ENCODE peak calls at places on chromosomes 4 and X, in five cellular contexts. One of them, this sample, is unnamed.

GRCh38 chr4:156962551-156962974 is 9.0 kb downstream of the PDGFC start:
- DNase-seq in AG10803: peak
- DNase-seq in GM04503: peak
- DNase-seq in psoas muscle: no peak
- DNase-seq in caudate nucleus: no peak
- DNase-seq in this sample: peak

GRCh38 chr4:186832906-186833305 is 109.2 kb upstream of the FAT1 start:
- DNase-seq in AG10803: no peak
- DNase-seq in GM04503: no peak
- DNase-seq in psoas muscle: no peak
- DNase-seq in caudate nucleus: no peak
- DNase-seq in this sample: peak

GRCh38 chrX:71058116-71058515 is 10.0 kb downstream of the SNX12 start:
- DNase-seq in AG10803: no peak
- DNase-seq in GM04503: no peak
- DNase-seq in psoas muscle: no peak
- DNase-seq in caudate nucleus: no peak
- DNase-seq in this sample: no peak

GRCh38 chr4:142781114-142781513 is 65.0 kb downstream of the INPP4B start:
- DNase-seq in AG10803: no peak
- DNase-seq in GM04503: no peak
- DNase-seq in psoas muscle: no peak
- DNase-seq in caudate nucleus: no peak
- DNase-seq in this sample: peak

GRCh38 chr4:21652508-21653108 is 296.0 kb downstream of the KCNIP4 start:
- DNase-seq in AG10803: no peak
- DNase-seq in GM04503: no peak
- DNase-seq in psoas muscle: no peak
- DNase-seq in caudate nucleus: no peak
- DNase-seq in this sample: no peak

GRCh38 chr4:97664741-97665140 is 478.5 kb downstream of the STPG2 start:
- DNase-seq in AG10803: no peak
- DNase-seq in GM04503: no peak
- DNase-seq in psoas muscle: no peak
- DNase-seq in caudate nucleus: no peak
- DNase-seq in this sample: no peak

GRCh38 chr4:182236186-182236585 is 7.0 kb upstream of the TENM3 start:
- DNase-seq in AG10803: no peak
- DNase-seq in GM04503: no peak
- DNase-seq in psoas muscle: no peak
- DNase-seq in caudate nucleus: no peak
- DNase-seq in this sample: no peak

GRCh38 chr4:37522996-37523395 is 163.2 kb downstream of the RELL1 start:
- DNase-seq in AG10803: no peak
- DNase-seq in GM04503: no peak
- DNase-seq in psoas muscle: no peak
- DNase-seq in caudate nucleus: no peak
- DNase-seq in this sample: no peak

GRCh38 chr4:24130637-24131036 is 240.8 kb upstream of the PPARGC1A start:
- DNase-seq in AG10803: no peak
- DNase-seq in GM04503: no peak
- DNase-seq in psoas muscle: no peak
- DNase-seq in caudate nucleus: no peak
- DNase-seq in this sample: no peak

GRCh38 chrX:44082829-44083228 is 109.6 kb upstream of the NDP start:
- DNase-seq in AG10803: no peak
- DNase-seq in GM04503: no peak
- DNase-seq in psoas muscle: no peak
- DNase-seq in caudate nucleus: no peak
- DNase-seq in this sample: no peak

GRCh38 chrX:2967998-2968909 is 38.1 kb upstream of the ARSH start:
- DNase-seq in AG10803: peak
- DNase-seq in GM04503: peak
- DNase-seq in psoas muscle: no peak
- DNase-seq in caudate nucleus: peak
- DNase-seq in this sample: peak

This sample was measured in astrocyte.